ENCODE peak calls at places on chromosomes 4 and X, in eight cellular contexts. K is amniotic stem cell; H is activated gamma-delta T cell treated with anti-CD3 and anti-CD28 coated beads, Interleukin-2, amount 50 U/mL, for 16 hours; M is activated CD4-positive, alpha-beta T cell treated with anti-CD3 and anti-CD28 coated beads for 36 hours; Q is AG04450; E is iPS DF 6.9; N is naive B cell; T is COLO829. P is an unnamed sample.
A peak's percentile ranks its signal among the peaks of the same experiment; 100 is the strongest.

GRCh38 chr4:98786866-98787265 is 128.5 kb upstream of the TSPAN5 start:
- DNase-seq in H (no peak), M (no peak), E (no peak), T (no peak), N (no peak), Q (no peak), K (no peak), P (no peak)

GRCh38 chrX:104253567-104254441 is 929 bp downstream of the ESX1 start:
- DNase-seq in H (no peak), E (no peak), K (no peak), T (no peak), M (no peak), N (no peak), Q (no peak), P (no peak)

GRCh38 chr4:15918484-15919129 is 19.9 kb downstream of the FGFBP1 start:
- DNase-seq in E (no peak), M (no peak), K (no peak), T (no peak), H (no peak), Q (no peak), N (no peak), P (no peak)

GRCh38 chr4:113003841-113004240 is 45.6 kb upstream of the ANK2 start:
- DNase-seq in M (no peak), N (no peak), H (no peak), Q (no peak), K (no peak), T (no peak), E (no peak), P (no peak)

GRCh38 chr4:69025191-69025998 is 70.9 kb upstream of the UGT2B7 start:
- DNase-seq in H (no peak), T (no peak), Q (no peak), K (no peak), N (no peak), E (peak; percentile 45), M (peak; percentile 5), P (no peak)

GRCh38 chrX:20056704-20057103 is 60.0 kb downstream of the MAP7D2 start:
- DNase-seq in T (no peak), H (no peak), N (no peak), K (no peak), M (peak; percentile 13), E (no peak), Q (no peak), P (peak; percentile 51)

GRCh38 chr4:56958111-56958517 is 19.3 kb downstream of the NOA1 start:
- DNase-seq in H (no peak), M (no peak), K (peak; percentile 89), N (no peak), E (no peak), Q (peak; percentile 96), T (no peak), P (no peak)

GRCh38 chr4:1207603-1208265 is 35.4 kb upstream of the SPON2 start:
- DNase-seq in H (no peak), M (peak; percentile 3), E (no peak), Q (peak; percentile 77), N (no peak), T (no peak), K (no peak), P (no peak)

GRCh38 chr4:155819066-155819465 is 47.0 kb downstream of the ASIC5 start:
- DNase-seq in K (no peak), H (no peak), T (no peak), M (no peak), N (no peak), Q (no peak), E (no peak), P (no peak)

P was measured in Karpas-422.